ENCODE peak calls at places on chromosomes 11 and 22, in six cellular contexts. Y, T, P, O, V and B are unnamed samples.

GRCh38 chr11:69796063-69796462 is 20.9 kb upstream of the FGF4 start:
- DNase-seq in P (no peak), V (no peak), O (no peak), Y (no peak), T (no peak), B (no peak)

GRCh38 chr11:74085542-74085892 is 76.6 kb upstream of the UCP3 start:
- DNase-seq in P (no peak), O (no peak), V (no peak), T (no peak), Y (no peak), B (peak; percentile 9)

GRCh38 chr11:116301141-116301540 is 471.6 kb downstream of the BUD13 start:
- DNase-seq in Y (no peak), P (no peak), V (no peak), T (no peak), O (no peak), B (no peak)

GRCh38 chr11:118152552-118153471 is at the start of gene SCN4B:
- DNase-seq in Y (peak; percentile 41), T (peak; percentile 6), P (peak; percentile 53), O (no peak), V (no peak), B (peak; percentile 56)

GRCh38 chr11:19905280-19905853 is 192.7 kb downstream of the NAV2 start:
- DNase-seq in T (no peak), Y (peak; percentile 70), V (no peak), O (no peak), P (no peak), B (no peak)

GRCh38 chr11:27545946-27546345 is 39.4 kb upstream of the LIN7C start:
- DNase-seq in O (no peak), V (no peak), T (no peak), P (no peak), Y (no peak), B (no peak)

GRCh38 chr22:20581503-20582170 is 74.2 kb downstream of the MED15 start:
- DNase-seq in P (no peak), O (no peak), Y (no peak), T (no peak), V (no peak), B (no peak)

GRCh38 chr11:72750086-72750485 is 2.1 kb downstream of the ARAP1 start:
- DNase-seq in O (no peak), V (no peak), Y (no peak), P (no peak), T (no peak), B (peak; percentile 86)

GRCh38 chr22:30005213-30005857 is 74.9 kb upstream of the HORMAD2 start:
- DNase-seq in O (peak; percentile 69), T (no peak), P (peak; percentile 82), V (peak; percentile 41), Y (peak; percentile 78), B (peak; percentile 76)

GRCh38 chr11:3655548-3655947 is 10.6 kb downstream of the ART1 start:
- DNase-seq in V (no peak), Y (no peak), O (peak; percentile 5), P (no peak), T (no peak), B (no peak)

GRCh38 chr11:103609117-103610066 is 427.0 kb upstream of the DDI1 start:
- DNase-seq in V (no peak), Y (peak; percentile 94), T (peak; percentile 82), P (no peak), O (no peak), B (no peak)

GRCh38 chr22:35451602-35452001 is 51.7 kb downstream of the MCM5 start:
- DNase-seq in V (no peak), P (no peak), Y (no peak), O (no peak), T (no peak), B (no peak)

GRCh38 chr22:38860291-38861169 is 11.5 kb downstream of the CBX6 start:
- DNase-seq in Y (no peak), T (no peak), P (no peak), O (no peak), V (no peak), B (no peak)

GRCh38 chr22:36829370-36830002 is 12.7 kb upstream of the PVALB start:
- DNase-seq in P (no peak), O (no peak), T (no peak), Y (no peak), V (no peak), B (peak; percentile 63)

GRCh38 chr11:99671808-99672409 is 651.2 kb downstream of the CNTN5 start:
- DNase-seq in P (no peak), O (no peak), Y (no peak), T (no peak), V (no peak), B (no peak)

DNA sequence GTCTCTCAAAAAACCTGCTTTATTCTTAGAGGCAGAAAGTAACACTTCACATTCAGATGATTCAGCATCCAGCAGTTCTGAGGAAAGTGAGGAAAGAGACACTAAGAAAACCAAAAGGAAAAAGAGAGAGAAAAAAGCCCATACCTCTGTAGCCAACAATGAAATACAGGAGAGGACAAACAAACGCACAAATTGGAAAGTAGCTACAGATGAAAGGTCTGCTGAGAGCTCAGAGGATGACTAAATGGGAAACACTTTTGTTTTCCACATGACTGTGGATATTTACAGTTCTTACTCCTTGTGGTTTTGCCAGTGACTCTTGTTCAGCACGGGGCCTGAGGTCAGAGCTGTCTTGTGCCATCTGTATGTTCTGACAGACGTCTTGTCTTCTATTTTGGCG is 3.8 kb downstream of the TIMM8B start:
- DNase-seq in O (no peak), T (no peak), Y (peak; percentile 54), V (no peak), P (no peak), B (no peak)
- H3K27ac ChIP-seq in O (no peak overlapping the region), T (peak overlapping the region; percentile 76), Y (peak overlapping the region; percentile 48), V (no peak overlapping the region), P (no peak overlapping the region), B (no peak overlapping the region)

GRCh38 chr11:44729065-44729464 is 2.3 kb downstream of the TSPAN18 start:
- DNase-seq in Y (no peak), P (no peak), T (no peak), V (no peak), O (no peak), B (no peak)
- H3K27me3 ChIP-seq in Y (peaks cover 41% of the 10 kb centered on the region), P (peaks cover 50% of the 10 kb centered on the region), T (peaks cover 54% of the 10 kb centered on the region), V (no peaks in the 10 kb centered on the region), O (peaks cover 7% of the 10 kb centered on the region), B (no peaks in the 10 kb centered on the region)

GRCh38 chr11:60874421-60875365 is 7.4 kb downstream of the ZP1 start:
- DNase-seq in P (no peak), V (no peak), O (no peak), Y (no peak), T (no peak), B (no peak)

GRCh38 chr11:60873533-60873932 is 6.2 kb downstream of the ZP1 start:
- DNase-seq in O (no peak), T (no peak), P (no peak), V (no peak), Y (no peak), B (no peak)

GRCh38 chr11:60872952-60873524 is 5.7 kb downstream of the ZP1 start:
- DNase-seq in O (no peak), T (peak; percentile 39), V (no peak), Y (peak; percentile 79), P (peak; percentile 26), B (no peak)

GRCh38 chr11:60875856-60876485 is 8.6 kb downstream of the ZP1 start:
- DNase-seq in P (no peak), Y (no peak), V (no peak), T (no peak), O (no peak), B (no peak)

GRCh38 chr11:60875366-60875720 is 8.0 kb downstream of the ZP1 start:
- DNase-seq in V (no peak), O (no peak), P (no peak), T (no peak), Y (no peak), B (no peak)
- H3K27ac ChIP-seq in V (no peak overlapping the region), O (no peak overlapping the region), P (no peak overlapping the region), T (no peak overlapping the region), Y (no peak overlapping the region), B (no peak overlapping the region)

DNA sequence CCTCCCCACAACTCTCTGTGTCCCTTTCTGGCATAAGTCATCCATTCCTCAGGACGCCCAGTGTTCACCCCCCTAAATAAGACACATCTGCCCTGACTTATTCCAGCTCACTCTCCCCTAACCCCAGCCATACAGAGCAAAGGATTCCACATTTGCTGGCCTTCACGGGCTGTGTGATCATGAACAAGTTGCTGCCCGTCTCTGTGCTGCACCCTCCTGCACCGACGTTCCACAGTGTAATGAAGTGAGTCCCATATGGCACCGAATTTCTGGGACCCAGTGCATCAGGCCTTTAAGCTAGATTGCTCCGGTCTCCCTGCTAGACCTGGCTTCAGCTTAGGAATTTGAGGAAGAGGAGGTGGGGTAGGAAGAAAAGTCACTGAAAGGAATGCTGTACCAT is 22.4 kb upstream of the LRRC32 start:
- DNase-seq in P (no peak), T (no peak), Y (no peak), O (no peak), V (no peak), B (no peak)
- H3K27me3 ChIP-seq in P (no peaks in the 10 kb centered on the region), T (peaks cover 3% of the 10 kb centered on the region), Y (no peaks in the 10 kb centered on the region), O (no peaks in the 10 kb centered on the region), V (no peaks in the 10 kb centered on the region), B (no peaks in the 10 kb centered on the region)

GRCh38 chr22:45217806-45218205 is 22.9 kb downstream of the KIAA0930 start:
- DNase-seq in Y (no peak), P (no peak), V (no peak), T (no peak), O (no peak), B (no peak)

GRCh38 chr22:45224331-45224730 is 16.4 kb downstream of the KIAA0930 start:
- DNase-seq in V (no peak), Y (no peak), P (no peak), T (no peak), O (no peak), B (peak; percentile 53)

GRCh38 chr22:45223304-45224117 is 17.2 kb downstream of the KIAA0930 start:
- DNase-seq in Y (no peak), O (no peak), P (no peak), T (no peak), V (no peak), B (no peak)

GRCh38 chr22:45218974-45219373 is 21.7 kb downstream of the KIAA0930 start:
- DNase-seq in T (no peak), Y (no peak), P (no peak), O (no peak), V (no peak), B (no peak)

GRCh38 chr22:45221201-45221600 is 19.5 kb downstream of the KIAA0930 start:
- DNase-seq in P (no peak), O (no peak), T (no peak), Y (no peak), V (no peak), B (no peak)
- H3K27ac ChIP-seq in P (no peak overlapping the region), O (no peak overlapping the region), T (no peak overlapping the region), Y (no peak overlapping the region), V (no peak overlapping the region), B (no peak overlapping the region)